ENCODE peak calls at places on chromosomes 3 and 15, in eight cellular contexts. B is gastrocnemius medialis, V is Caco-2, X is spleen, Y is heart left ventricle, W is suprapubic skin, N is left ventricle myocardium inferior, S is upper lobe of right lung. R is an unnamed sample. For H3K4me1 and H3K9me3, the result is how much of the 10 kb centered on the place peaks cover.

GRCh38 chr3:66629431-66630368 is 128.9 kb upstream of the LRIG1 start:
- DNase-seq in B (no peak), V (no peak), X (no peak), Y (no peak), W (no peak), N (no peak), S (no peak), R (no peak)

GRCh38 chr3:39299279-39299678 is 19.4 kb upstream of the CX3CR1 start:
- DNase-seq in B (no peak), V (no peak), X (no peak), Y (no peak), W (no peak), N (no peak), S (no peak), R (no peak)

GRCh38 chr3:166955549-166955948 is 424.5 kb downstream of the ZBBX start:
- DNase-seq in B (no peak), V (no peak), X (peak), Y (no peak), W (no peak), N (no peak), S (no peak), R (no peak)

GRCh38 chr3:23495507-23495906 is 292.4 kb downstream of the UBE2E2 start:
- DNase-seq in B (no peak), V (no peak), X (no peak), Y (no peak), W (no peak), N (no peak), S (no peak), R (no peak)

GRCh38 chr3:151431940-151432339 is 28.9 kb downstream of the IGSF10 start:
- DNase-seq in B (no peak), V (no peak), X (no peak), Y (no peak), W (no peak), N (no peak), S (no peak), R (no peak)

GRCh38 chr3:194042947-194043346 is 93.0 kb upstream of the HES1 start:
- DNase-seq in B (no peak), V (no peak), X (no peak), Y (no peak), W (no peak), N (no peak), S (no peak), R (no peak)

GRCh38 chr3:9715764-9716437 is 12.3 kb downstream of the CPNE9 start:
- DNase-seq in B (peak), V (peak), X (no peak), Y (peak), W (peak), N (peak), S (peak), R (peak)

GRCh38 chr3:197730200-197730599 is 6.5 kb downstream of the RUBCN start:
- DNase-seq in B (no peak), V (no peak), X (no peak), Y (no peak), W (no peak), N (no peak), S (no peak), R (no peak)

GRCh38 chr3:56737001-56737400 is 53.9 kb upstream of the TASOR start:
- DNase-seq in B (no peak), V (no peak), X (no peak), Y (no peak), W (no peak), N (no peak), S (no peak), R (no peak)

GRCh38 chr3:172251211-172251610 is 197.0 kb downstream of the GHSR start:
- DNase-seq in B (no peak), V (no peak), X (no peak), Y (no peak), W (no peak), N (no peak), S (no peak), R (no peak)

GRCh38 chr3:59451041-59451763 is 401.4 kb upstream of the CFAP20DC start:
- DNase-seq in B (no peak), V (no peak), X (no peak), Y (no peak), W (no peak), N (no peak), S (no peak), R (no peak)

GRCh38 chr3:31364711-31365110 is 168.0 kb upstream of the STT3B start:
- DNase-seq in B (no peak), V (no peak), X (no peak), Y (no peak), W (no peak), N (no peak), S (no peak), R (no peak)

GRCh38 chr15:99057697-99058420 is 47.0 kb upstream of the SYNM start:
- DNase-seq in B (peak), V (no peak), X (peak), Y (peak), W (no peak), N (peak), S (no peak), R (no peak)

GRCh38 chr15:63503739-63504246 is 600 bp upstream of the USP3 start:
- DNase-seq in B (peak), V (peak), X (peak), Y (peak), W (no peak), N (no peak), S (no peak), R (peak)

GRCh38 chr15:62610499-62610898 is 432.0 kb upstream of the TPM1 start:
- DNase-seq in B (no peak), V (no peak), X (no peak), Y (no peak), W (no peak), N (no peak), S (no peak), R (no peak)

GRCh38 chr3:52428151-52429005 is 16.5 kb downstream of the SEMA3G start:
- DNase-seq in B (peak), V (peak), X (peak), Y (peak), W (peak), N (peak), S (peak), R (no peak)

GRCh38 chr15:75104804-75105557 is 81.6 kb downstream of the PPCDC start:
- DNase-seq in B (no peak), V (peak), X (no peak), Y (peak), W (no peak), N (no peak), S (no peak), R (no peak)

GRCh38 chr15:71049706-71050422 is 65.4 kb upstream of the THSD4 start:
- DNase-seq in B (no peak), V (no peak), X (no peak), Y (no peak), W (no peak), N (no peak), S (no peak), R (no peak)

GRCh38 chr15:29268706-29269484 is 727 bp downstream of the NSMCE3 start:
- DNase-seq in B (no peak), V (no peak), X (peak), Y (peak), W (no peak), N (peak), S (peak), R (no peak)

GRCh38 chr3:196740476-196741400 is 1.1 kb downstream of the PAK2 start:
- DNase-seq in B (no peak), V (no peak), X (peak), Y (no peak), W (no peak), N (peak), S (peak), R (no peak)

GRCh38 chr3:47315069-47315647 is 32.4 kb downstream of the KLHL18 start:
- DNase-seq in B (peak), V (no peak), X (no peak), Y (peak), W (no peak), N (peak), S (no peak), R (no peak)

GRCh38 chr3:101146946-101147345 is 153.7 kb upstream of the ABI3BP start:
- DNase-seq in B (no peak), V (no peak), X (no peak), Y (no peak), W (no peak), N (no peak), S (no peak), R (no peak)

GRCh38 chr3:109731639-109732473 is 394.5 kb upstream of the DPPA4 start:
- DNase-seq in B (no peak), V (peak), X (no peak), Y (no peak), W (no peak), N (no peak), S (no peak), R (peak)

GRCh38 chr3:14262867-14263266 is 84.2 kb downstream of the LSM3 start:
- DNase-seq in B (no peak), V (no peak), X (peak), Y (no peak), W (no peak), N (no peak), S (no peak), R (no peak)
- TF ChIP-seq CTCF in B (no peak), V (no peak), X (no peak), Y (no peak), W (no peak), N (no peak), S (no peak), R (no peak)

GRCh38 chr15:92117301-92117731 is 263.8 kb downstream of the SLCO3A1 start:
- DNase-seq in B (no peak), V (no peak), X (no peak), Y (no peak), W (no peak), N (no peak), S (no peak), R (no peak)
- H3K4me1 ChIP-seq in B (under half), V (under half), X (under half), Y (under half), W (under half), N (half or more), S (under half), R (under half)

GRCh38 chr15:97672586-97672985 is 287.9 kb upstream of the ARRDC4 start:
- DNase-seq in B (no peak), V (no peak), X (no peak), Y (no peak), W (no peak), N (no peak), S (no peak), R (no peak)
- H3K9me3 ChIP-seq in B (under half), V (under half), X (under half), Y (under half), W (under half), N (under half), S (under half), R (under half)

GRCh38 chr3:119322523-119323400 is 28.6 kb downstream of the ARHGAP31 start:
- DNase-seq in B (peak), V (peak), X (peak), Y (peak), W (peak), N (peak), S (peak), R (peak)
- TF ChIP-seq CTCF in B (peak), V (peak), X (peak), Y (peak), W (no peak), N (peak), S (peak), R (peak)

DNA sequence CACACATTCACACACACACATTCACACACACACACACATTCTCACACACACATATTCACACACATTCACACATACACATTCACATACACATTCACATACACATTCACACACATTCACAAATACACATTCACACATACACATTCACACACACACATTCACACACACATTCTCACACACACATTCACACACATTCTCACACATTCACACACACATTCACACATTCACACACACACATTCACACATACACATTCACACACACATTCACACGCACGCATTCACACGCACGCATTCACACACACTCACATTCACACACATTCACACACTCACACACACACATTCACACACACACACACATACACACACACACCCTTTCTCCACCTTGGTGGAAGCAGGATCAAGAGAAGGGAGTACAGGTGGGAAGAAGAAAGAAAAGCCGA is 5.7 kb upstream of the HAPLN3 start:
- DNase-seq in B (no peak), V (no peak), X (no peak), Y (no peak), W (no peak), N (no peak), S (no peak), R (no peak)
- H3K4me1 ChIP-seq in B (under half), V (under half), X (under half), Y (under half), W (under half), N (half or more), S (under half), R (half or more)

GRCh38 chr15:25175033-25175788 is 220.4 kb downstream of the SNRPN start:
- DNase-seq in B (no peak), V (no peak), X (peak), Y (peak), W (peak), N (peak), S (peak), R (no peak)
- H3K9me3 ChIP-seq in B (under half), V (half or more), X (half or more), Y (under half), W (under half), N (half or more), S (under half), R (under half)

GRCh38 chr3:170428095-170428494 is 9.4 kb downstream of the CLDN11 start:
- DNase-seq in B (no peak), V (no peak), X (no peak), Y (no peak), W (no peak), N (no peak), S (no peak), R (no peak)

GRCh38 chr3:170432416-170432815 is 13.7 kb downstream of the CLDN11 start:
- DNase-seq in B (no peak), V (no peak), X (peak), Y (no peak), W (no peak), N (no peak), S (no peak), R (no peak)

GRCh38 chr3:170429050-170429449 is 10.4 kb downstream of the CLDN11 start:
- DNase-seq in B (no peak), V (no peak), X (no peak), Y (no peak), W (no peak), N (no peak), S (no peak), R (no peak)

GRCh38 chr3:170426240-170426797 is 7.7 kb downstream of the CLDN11 start:
- DNase-seq in B (no peak), V (no peak), X (no peak), Y (no peak), W (no peak), N (no peak), S (no peak), R (no peak)

DNA sequence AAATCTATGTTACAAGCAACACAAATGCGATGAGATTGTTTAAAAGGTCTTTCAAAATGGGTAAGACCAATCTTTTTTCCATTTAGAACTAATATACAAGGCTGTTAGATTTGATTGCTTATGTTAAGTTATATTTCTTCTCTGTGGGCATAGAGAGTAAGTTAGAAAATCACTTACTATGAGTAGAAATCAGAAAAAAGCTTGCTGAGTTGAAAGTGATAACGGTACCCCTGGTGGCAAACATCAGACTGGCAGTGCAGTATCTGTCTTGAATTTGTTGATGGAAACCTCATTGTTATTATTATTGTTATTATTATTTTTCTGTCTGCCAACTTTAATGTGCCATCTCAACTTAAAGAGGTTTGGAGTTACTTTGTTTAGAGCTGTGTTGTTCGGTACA is 12.4 kb downstream of the CLDN11 start:
- DNase-seq in B (no peak), V (no peak), X (no peak), Y (no peak), W (no peak), N (no peak), S (no peak), R (no peak)
- TF ChIP-seq CTCF in B (no peak), V (no peak), X (no peak), Y (no peak), W (no peak), N (no peak), S (no peak), R (no peak)